ENCODE peak calls at places on chromosome 9, in seven cellular contexts. U, C, M, D, W, E and N are unnamed samples.

GRCh38 chr9:126157409-126157808 is 169.2 kb upstream of the MVB12B start:
- DNase-seq in M (no peak), D (no peak), U (no peak), W (no peak), C (no peak), E (no peak), N (no peak)

GRCh38 chr9:133810556-133811195 is 72.5 kb upstream of the SARDH start:
- DNase-seq in W (no peak), M (no peak), D (no peak), U (no peak), E (no peak), C (no peak), N (no peak)

GRCh38 chr9:87556039-87556438 is 58.4 kb downstream of the DAPK1 start:
- DNase-seq in M (no peak), C (no peak), E (no peak), W (no peak), D (no peak), U (no peak), N (no peak)

GRCh38 chr9:121768416-121769015 is 117.1 kb downstream of the DAB2IP start:
- DNase-seq in M (no peak), W (no peak), U (no peak), E (no peak), C (peak), D (no peak), N (no peak)

GRCh38 chr9:87535817-87536539 is 38.3 kb downstream of the DAPK1 start:
- DNase-seq in E (no peak), M (no peak), C (no peak), U (no peak), D (no peak), W (peak), N (peak)

GRCh38 chr9:126261584-126262356 is 64.9 kb upstream of the MVB12B start:
- DNase-seq in M (no peak), W (peak), C (no peak), U (no peak), D (no peak), E (no peak), N (no peak)

GRCh38 chr9:101226161-101226560 is 158.6 kb downstream of the BAAT start:
- DNase-seq in W (no peak), U (no peak), D (no peak), M (no peak), E (no peak), C (no peak), N (no peak)

GRCh38 chr9:113463418-113464285 is at the start of gene RGS3:
- DNase-seq in E (no peak), M (peak), D (no peak), W (peak), U (peak), C (peak), N (no peak)

GRCh38 chr9:31671011-31671410 is 713.4 kb upstream of the ACO1 start:
- DNase-seq in U (no peak), C (no peak), D (no peak), W (peak), E (no peak), M (no peak), N (no peak)

GRCh38 chr9:133102190-133103021 is 18.6 kb downstream of the RALGDS start:
- DNase-seq in M (no peak), U (no peak), C (no peak), D (no peak), E (no peak), W (no peak), N (no peak)

GRCh38 chr9:98271479-98271878 is 16.0 kb upstream of the TBC1D2 start:
- DNase-seq in M (no peak), W (peak), C (no peak), E (no peak), D (no peak), U (no peak), N (no peak)

GRCh38 chr9:84862786-84863185 is 193.3 kb downstream of the NTRK2 start:
- DNase-seq in E (no peak), D (peak), M (no peak), U (peak), W (peak), C (peak), N (peak)

GRCh38 chr9:21096172-21096900 is 18.6 kb upstream of the IFNB1 start:
- DNase-seq in C (no peak), E (peak), W (peak), D (peak), U (no peak), M (no peak), N (peak)

GRCh38 chr9:16460711-16461110 is 409.8 kb downstream of the BNC2 start:
- DNase-seq in E (no peak), U (no peak), C (no peak), W (no peak), D (no peak), M (no peak), N (no peak)

GRCh38 chr9:90801175-90801506 is 478 bp upstream of the SYK start:
- DNase-seq in U (no peak), D (no peak), M (no peak), E (no peak), W (no peak), C (no peak), N (no peak)

GRCh38 chr9:131237931-131238401 is 38.3 kb downstream of the FAM78A start:
- DNase-seq in U (no peak), M (peak), C (peak), D (peak), W (peak), E (peak), N (peak)

GRCh38 chr9:133959966-133960567 is 32.1 kb downstream of the VAV2 start:
- DNase-seq in D (no peak), U (no peak), C (peak), W (no peak), E (no peak), M (no peak), N (no peak)

GRCh38 chr9:80197661-80198060 is 625.9 kb downstream of the TLE4 start:
- DNase-seq in C (no peak), W (peak), E (peak), U (no peak), D (no peak), M (peak), N (peak)

GRCh38 chr9:21856301-21857094 is 54.1 kb downstream of the MTAP start:
- DNase-seq in C (no peak), U (no peak), E (peak), D (no peak), M (peak), W (peak), N (peak)

GRCh38 chr9:107638922-107639321 is 149.4 kb upstream of the KLF4 start:
- DNase-seq in E (peak), C (peak), W (peak), D (peak), U (no peak), M (no peak), N (peak)

GRCh38 chr9:112327718-112328450 is 5.5 kb downstream of the PTBP3 start:
- DNase-seq in D (no peak), W (peak), M (no peak), E (no peak), C (no peak), U (no peak), N (no peak)

GRCh38 chr9:104961238-104961637 is 33.3 kb upstream of the ABCA1 start:
- DNase-seq in C (no peak), E (peak), D (peak), W (peak), U (peak), M (peak), N (peak)

GRCh38 chr9:131333771-131334567 is 44.4 kb downstream of the PLPP7 start:
- DNase-seq in C (no peak), E (no peak), M (no peak), D (no peak), W (no peak), U (no peak), N (no peak)

GRCh38 chr9:95057121-95057520 is 260.4 kb downstream of the FANCC start:
- DNase-seq in D (peak), W (peak), C (no peak), U (no peak), E (peak), M (no peak), N (no peak)
- H3K4me3 ChIP-seq in D (no peak), W (no peak), C (peak), U (no peak), E (peak), M (no peak), N (no peak)

GRCh38 chr9:137168575-137168906 is 1.3 kb downstream of the LRRC26 start:
- DNase-seq in M (no peak), D (no peak), C (no peak), E (no peak), W (no peak), U (no peak), N (no peak)
- H3K4me3 ChIP-seq in M (peak), D (no peak), C (no peak), E (peak), W (no peak), U (peak), N (no peak)

GRCh38 chr9:92671323-92671722 is 1.4 kb upstream of the IPPK start:
- DNase-seq in W (peak), M (peak), U (no peak), C (peak), E (peak), D (peak), N (peak)
- H3K4me3 ChIP-seq in W (peak), M (peak), U (no peak), C (no peak), E (no peak), D (peak), N (peak)

DNA sequence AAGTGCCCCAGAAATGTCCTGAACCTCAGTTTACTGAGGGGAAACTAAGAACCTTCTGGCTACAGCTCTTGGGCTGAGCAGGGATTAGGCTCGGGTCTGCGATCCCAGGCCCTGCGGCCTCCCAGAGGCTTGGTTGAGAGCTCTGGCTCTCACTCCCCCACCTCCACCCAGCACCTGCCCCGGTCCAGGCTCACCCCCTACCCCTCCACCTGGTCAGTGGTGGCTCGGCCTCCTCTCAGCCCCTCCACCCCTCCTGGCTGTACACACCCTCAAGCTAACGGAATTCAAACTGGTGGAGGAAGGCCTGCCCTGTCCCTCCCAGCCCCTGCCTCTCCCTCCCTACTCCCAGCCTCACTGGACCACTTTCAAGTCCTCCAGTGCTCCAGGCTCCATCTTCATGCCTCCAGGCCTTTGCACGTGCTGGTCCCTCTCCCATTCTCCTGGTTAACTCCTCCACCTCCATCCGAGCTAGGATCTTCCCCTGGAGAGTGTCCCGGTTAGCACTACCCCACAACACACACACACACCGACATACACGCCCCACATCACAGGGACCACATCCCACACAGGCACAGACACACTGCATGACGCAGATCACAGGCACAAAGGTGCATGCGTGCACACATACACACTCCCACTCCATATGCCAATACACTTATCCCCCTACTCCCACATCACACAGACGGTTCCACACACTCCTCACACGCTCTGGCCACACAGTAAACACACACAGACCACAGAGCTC is 130.9 kb downstream of the C9orf50 start:
- DNase-seq in C (no peak), D (no peak), E (peak), M (no peak), W (peak), U (no peak), N (no peak)
- H3K4me3 ChIP-seq in C (no peak), D (peak), E (peak), M (peak), W (peak), U (no peak), N (peak)

GRCh38 chr9:89115426-89115825 is 63.2 kb downstream of the SHC3 start:
- DNase-seq in M (no peak), W (no peak), U (no peak), D (no peak), E (no peak), C (no peak), N (no peak)
- H3K4me3 ChIP-seq in M (no peak), W (no peak), U (no peak), D (no peak), E (no peak), C (no peak), N (no peak)

GRCh38 chr9:88747768-88748167 is 212.8 kb downstream of the NXNL2 start:
- DNase-seq in W (peak), D (peak), E (peak), C (no peak), M (peak), U (no peak), N (peak)
- H3K4me3 ChIP-seq in W (no peak), D (no peak), E (no peak), C (no peak), M (no peak), U (no peak), N (no peak)

GRCh38 chr9:4704129-4704528 is 24.8 kb downstream of the CDC37L1 start:
- DNase-seq in W (no peak), M (peak), U (no peak), D (no peak), E (peak), C (no peak), N (no peak)

DNA sequence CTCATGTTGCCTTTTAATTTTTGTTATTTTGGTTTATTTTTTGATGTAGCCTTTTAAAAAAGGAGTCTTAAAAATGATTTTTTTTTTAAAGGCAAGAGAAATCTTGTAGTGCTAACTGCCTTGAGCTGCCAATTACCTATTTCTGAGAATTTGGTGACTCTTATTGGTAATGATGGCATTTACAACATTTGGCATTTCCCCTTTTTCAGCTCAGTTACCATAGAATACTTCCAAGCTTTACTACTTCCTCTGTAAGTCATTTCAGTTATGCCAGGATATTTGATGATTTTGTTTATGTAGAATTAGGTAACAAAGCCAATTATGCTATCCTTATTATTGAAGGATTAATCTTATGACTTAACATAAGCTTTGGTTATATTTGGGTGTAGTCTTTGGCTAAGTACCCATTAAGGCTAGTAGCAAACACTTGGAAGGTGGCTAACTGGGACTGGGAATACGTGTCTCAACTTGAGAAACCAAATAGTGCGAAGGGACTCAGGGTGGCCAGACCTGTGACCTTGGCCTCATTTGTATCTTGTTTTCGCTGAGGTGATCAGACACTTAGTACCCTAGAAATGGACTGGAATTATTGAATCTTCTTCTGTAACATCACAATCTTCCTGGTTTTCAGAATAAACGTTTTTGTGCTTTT is 27.7 kb downstream of the CDC37L1 start:
- DNase-seq in C (no peak), W (no peak), U (no peak), M (no peak), E (no peak), D (no peak), N (no peak)
- H3K4me3 ChIP-seq in C (no peak), W (no peak), U (no peak), M (no peak), E (no peak), D (no peak), N (no peak)

GRCh38 chr9:35515766-35516165 is 25.9 kb downstream of the RUSC2 start:
- DNase-seq in C (no peak), D (no peak), M (no peak), W (peak), U (no peak), E (no peak), N (peak)
- H3K4me3 ChIP-seq in C (no peak), D (no peak), M (no peak), W (no peak), U (no peak), E (no peak), N (no peak)

GRCh38 chr9:125141751-125142150 is 1.6 kb downstream of the SCAI start:
- DNase-seq in E (no peak), W (no peak), D (no peak), M (no peak), U (no peak), C (no peak), N (no peak)
- H3K4me3 ChIP-seq in E (no peak), W (no peak), D (no peak), M (no peak), U (no peak), C (no peak), N (no peak)